ENCODE peak calls at places on chromosomes 5 and 9, in eight cellular contexts. S is upper lobe of left lung, B is adipocyte, D is fibroblast of lung, G is cardiac fibroblast, W is psoas muscle, P is stomach, U is astrocyte of the spinal cord. J is an unnamed sample.
A peak's percentile ranks its signal among the peaks of the same experiment; 100 is the strongest.

GRCh38 chr5:115320515-115320914 is 24.1 kb upstream of the CCDC112 start:
- DNase-seq in G (no peak), P (no peak), S (no peak), D (no peak), B (no peak), U (no peak), W (no peak), J (no peak)

GRCh38 chr9:3879315-3879714 is 353.5 kb upstream of the RFX3 start:
- DNase-seq in B (no peak), U (no peak), G (no peak), S (no peak), D (no peak), W (no peak), P (no peak), J (no peak)

GRCh38 chr5:97000391-97000790 is 64.5 kb downstream of the LNPEP start:
- DNase-seq in U (no peak), S (no peak), G (no peak), W (no peak), B (no peak), P (no peak), D (no peak), J (no peak)

GRCh38 chr5:112205840-112206239 is 213.2 kb downstream of the EPB41L4A start:
- DNase-seq in D (no peak), G (no peak), P (no peak), B (no peak), W (no peak), S (no peak), U (no peak), J (no peak)

GRCh38 chr5:86554638-86555037 is 63.1 kb upstream of the COX7C start:
- DNase-seq in S (no peak), U (no peak), D (no peak), G (no peak), B (no peak), P (no peak), W (no peak), J (no peak)

GRCh38 chr5:143106175-143106574 is 297.3 kb downstream of the NR3C1 start:
- DNase-seq in W (peak; percentile 13), B (peak; percentile 39), U (peak; percentile 47), D (peak; percentile 80), G (peak; percentile 79), P (peak; percentile 39), S (no peak), J (peak; percentile 32)

GRCh38 chr5:107274576-107274975 is 396.2 kb downstream of the EFNA5 start:
- DNase-seq in B (peak; percentile 45), G (no peak), W (no peak), S (no peak), P (no peak), U (no peak), D (no peak), J (no peak)

GRCh38 chr9:122192261-122192875 is 32.7 kb downstream of the MORN5 start:
- DNase-seq in B (no peak), W (no peak), G (no peak), S (no peak), P (peak; percentile 45), U (no peak), D (no peak), J (no peak)

GRCh38 chr5:139407517-139407916 is 3.6 kb upstream of the SPATA24 start:
- DNase-seq in G (no peak), S (no peak), B (no peak), P (no peak), U (no peak), W (no peak), D (no peak), J (no peak)

GRCh38 chr9:112601646-112602045 is 115.0 kb downstream of the KIAA1958 start:
- DNase-seq in U (peak; percentile 38), S (no peak), B (peak; percentile 55), P (no peak), W (no peak), G (peak; percentile 2), D (peak; percentile 23), J (no peak)

GRCh38 chr5:143231973-143232812 is 171.3 kb downstream of the NR3C1 start:
- DNase-seq in S (no peak), U (no peak), P (no peak), D (no peak), B (no peak), W (no peak), G (no peak), J (no peak)

GRCh38 chr5:151463137-151464029 is 16.0 kb downstream of the SLC36A1 start:
- DNase-seq in D (no peak), U (no peak), S (no peak), W (no peak), G (no peak), B (no peak), P (no peak), J (no peak)

GRCh38 chr5:76030343-76030742 is 52.8 kb upstream of the SV2C start:
- DNase-seq in B (no peak), D (no peak), U (peak; percentile 0), G (no peak), S (no peak), P (no peak), W (no peak), J (no peak)

GRCh38 chr5:73231245-73231778 is 58.3 kb downstream of the TMEM174 start:
- DNase-seq in W (no peak), D (no peak), U (no peak), S (no peak), B (no peak), P (no peak), G (no peak), J (no peak)

GRCh38 chr9:14317667-14318255 is 3.8 kb upstream of the NFIB start:
- DNase-seq in W (no peak), P (no peak), G (no peak), B (no peak), U (no peak), D (no peak), S (no peak), J (no peak)

GRCh38 chr9:14315754-14316573 is 2.0 kb upstream of the NFIB start:
- DNase-seq in P (no peak), D (peak; percentile 56), S (peak; percentile 78), W (peak; percentile 30), G (peak; percentile 76), U (peak; percentile 47), B (peak; percentile 27), J (peak; percentile 59)

GRCh38 chr9:14314929-14315753 is 1.2 kb upstream of the NFIB start:
- DNase-seq in D (peak; percentile 91), U (peak; percentile 92), S (peak; percentile 98), B (peak; percentile 93), W (peak; percentile 96), P (peak; percentile 96), G (peak; percentile 97), J (peak; percentile 89)

GRCh38 chr9:14314424-14314928 is 535 bp upstream of the NFIB start:
- DNase-seq in U (peak; percentile 95), G (peak; percentile 97), W (peak; percentile 82), D (peak; percentile 94), P (peak; percentile 78), S (no peak), B (peak; percentile 92), J (peak; percentile 73)

GRCh38 chr9:14316574-14317304 is 2.8 kb upstream of the NFIB start:
- DNase-seq in S (no peak), P (no peak), W (no peak), D (no peak), U (no peak), G (no peak), B (no peak), J (no peak)
- H3K4me3 ChIP-seq in S (no peak overlapping the region), P (peak overlapping the region; percentile 86), W (peak overlapping the region; percentile 93), D (peak overlapping the region; percentile 85), U (no peak overlapping the region), G (peak overlapping the region; percentile 61), B (peak overlapping the region; percentile 83), J (no peak overlapping the region)

GRCh38 chr9:136712690-136713554 is 550 bp downstream of the DIPK1B start:
- DNase-seq in U (no peak), W (no peak), S (peak; percentile 88), G (no peak), D (no peak), P (no peak), B (no peak), J (no peak)
- H3K4me3 ChIP-seq in U (peak overlapping the region; percentile 29), W (peak overlapping the region; percentile 55), S (peak overlapping the region; percentile 35), G (peak overlapping the region; percentile 52), D (peak overlapping the region; percentile 25), P (peak overlapping the region; percentile 53), B (no peak overlapping the region), J (no peak overlapping the region)

GRCh38 chr5:172777381-172778222 is 6.6 kb upstream of the DUSP1 start:
- DNase-seq in W (peak; percentile 94), U (peak; percentile 95), P (peak; percentile 87), S (peak; percentile 83), D (peak; percentile 90), B (peak; percentile 90), G (peak; percentile 79), J (peak; percentile 97)

GRCh38 chr5:172776235-172776594 is 5.2 kb upstream of the DUSP1 start:
- DNase-seq in D (no peak), B (no peak), W (no peak), S (no peak), U (no peak), P (no peak), G (no peak), J (no peak)

GRCh38 chr5:172775326-172776234 is 4.6 kb upstream of the DUSP1 start:
- DNase-seq in P (peak; percentile 79), G (peak; percentile 94), W (peak; percentile 92), B (peak; percentile 97), D (peak; percentile 95), S (peak; percentile 55), U (peak; percentile 63), J (no peak)

GRCh38 chr5:172779968-172780350 is 9.0 kb upstream of the DUSP1 start:
- DNase-seq in B (no peak), G (no peak), S (no peak), U (no peak), P (no peak), D (no peak), W (no peak), J (peak; percentile 71)

DNA sequence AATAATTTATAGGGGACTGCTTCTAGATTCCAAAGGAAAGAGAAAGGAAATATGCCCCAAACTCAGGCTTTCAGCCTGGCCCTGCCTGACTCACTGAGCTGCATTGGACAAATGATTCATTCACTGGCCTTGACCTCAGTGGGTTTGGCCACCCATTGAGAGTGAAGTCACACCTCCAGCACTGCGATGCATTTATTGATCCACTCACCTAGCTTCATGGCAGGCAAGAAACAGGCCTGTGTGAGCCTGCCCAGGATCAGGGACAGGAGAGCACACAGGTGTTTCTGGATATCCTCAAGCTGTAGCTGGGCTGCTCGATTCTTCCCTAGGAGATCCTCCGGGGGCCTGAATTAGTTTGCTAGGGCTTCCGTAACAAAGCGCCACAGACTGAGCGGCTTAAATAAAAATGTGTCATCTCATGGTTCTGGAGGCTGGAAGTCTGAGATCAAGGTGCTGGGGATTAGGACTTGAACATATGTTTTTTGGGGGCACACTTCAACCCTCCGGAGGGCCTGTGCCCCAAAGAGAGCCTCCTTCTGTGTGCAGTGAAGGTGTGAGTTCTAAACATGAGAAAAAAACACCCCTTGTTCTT is 7.3 kb upstream of the DUSP1 start:
- DNase-seq in G (peak; percentile 75), D (peak; percentile 82), P (peak; percentile 56), B (peak; percentile 82), W (peak; percentile 57), U (peak; percentile 93), S (no peak), J (peak; percentile 54)
- H3K4me3 ChIP-seq in G (peak overlapping the region; percentile 5), D (no peak overlapping the region), P (no peak overlapping the region), B (peak overlapping the region; percentile 73), W (no peak overlapping the region), U (no peak overlapping the region), S (no peak overlapping the region), J (no peak overlapping the region)

DNA sequence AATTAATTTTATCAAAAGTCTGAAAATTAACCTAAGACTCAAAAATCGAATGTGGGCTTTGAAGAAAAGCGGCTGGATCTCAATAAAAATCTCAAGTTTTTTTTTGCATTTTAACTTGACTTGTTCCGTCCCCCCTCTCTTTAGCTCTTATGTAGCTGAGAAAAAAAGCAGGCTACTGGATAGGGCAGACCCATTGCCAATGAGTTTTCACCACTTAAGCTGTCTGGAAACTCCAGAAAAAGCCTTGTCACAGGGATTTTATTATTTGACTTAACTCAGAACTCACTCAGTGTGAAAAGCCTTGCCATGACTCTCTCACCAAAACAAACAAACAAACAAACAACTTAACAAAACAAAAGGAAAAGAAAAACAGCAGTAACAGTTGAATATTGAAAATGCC is 247.4 kb downstream of the CDH9 start:
- DNase-seq in P (no peak), U (no peak), G (no peak), S (no peak), D (no peak), B (no peak), W (no peak), J (no peak)
- H3K4me3 ChIP-seq in P (no peak overlapping the region), U (no peak overlapping the region), G (no peak overlapping the region), S (no peak overlapping the region), D (no peak overlapping the region), B (no peak overlapping the region), W (no peak overlapping the region), J (no peak overlapping the region)